ENCODE peak calls at places on chromosomes 4 and X, in four cellular contexts. One of them, this sample, is unnamed.

GRCh38 chrX:118370921-118371624 is 25.2 kb downstream of the WDR44 start:
- DNase-seq in mucosa of descending colon: no peak
- DNase-seq in omental fat pad: no peak
- DNase-seq in coronary artery: no peak
- DNase-seq in this sample: no peak

GRCh38 chr4:27057662-27058061 is 197.0 kb downstream of the STIM2 start:
- DNase-seq in mucosa of descending colon: no peak
- DNase-seq in omental fat pad: no peak
- DNase-seq in coronary artery: no peak
- DNase-seq in this sample: no peak

GRCh38 chr4:55906999-55907398 is 41.7 kb upstream of the CEP135 start:
- DNase-seq in mucosa of descending colon: no peak
- DNase-seq in omental fat pad: no peak
- DNase-seq in coronary artery: no peak
- DNase-seq in this sample: no peak

GRCh38 chr4:57499786-57500185 is 389.6 kb upstream of the IGFBP7 start:
- DNase-seq in mucosa of descending colon: no peak
- DNase-seq in omental fat pad: no peak
- DNase-seq in coronary artery: no peak
- DNase-seq in this sample: no peak

GRCh38 chr4:37977471-37978452 is 17.6 kb downstream of the PTTG2 start:
- DNase-seq in mucosa of descending colon: peak
- DNase-seq in omental fat pad: no peak
- DNase-seq in coronary artery: peak
- DNase-seq in this sample: peak

GRCh38 chrX:118644378-118644777 is 83.0 kb upstream of the IL13RA1 start:
- DNase-seq in mucosa of descending colon: peak
- DNase-seq in omental fat pad: no peak
- DNase-seq in coronary artery: no peak
- DNase-seq in this sample: no peak

GRCh38 chrX:47206316-47206715 is 12.2 kb upstream of the CDK16 start:
- DNase-seq in mucosa of descending colon: no peak
- DNase-seq in omental fat pad: no peak
- DNase-seq in coronary artery: no peak
- DNase-seq in this sample: no peak

GRCh38 chr4:31458813-31459212 is 738.6 kb downstream of the PCDH7 start:
- DNase-seq in mucosa of descending colon: no peak
- DNase-seq in omental fat pad: no peak
- DNase-seq in coronary artery: no peak
- DNase-seq in this sample: no peak

GRCh38 chr4:109511414-109511813 is 48.6 kb upstream of the MCUB start:
- DNase-seq in mucosa of descending colon: no peak
- DNase-seq in omental fat pad: no peak
- DNase-seq in coronary artery: no peak
- DNase-seq in this sample: no peak

GRCh38 chr4:84750260-84750955 is 167.5 kb downstream of the CDS1 start:
- DNase-seq in mucosa of descending colon: no peak
- DNase-seq in omental fat pad: no peak
- DNase-seq in coronary artery: no peak
- DNase-seq in this sample: no peak

GRCh38 chr4:3035249-3035648 is 39.1 kb downstream of the HTT-AS start:
- DNase-seq in mucosa of descending colon: no peak
- DNase-seq in omental fat pad: no peak
- DNase-seq in coronary artery: no peak
- DNase-seq in this sample: no peak

GRCh38 chr4:65653740-65654361 is 16.4 kb downstream of the EPHA5 start:
- DNase-seq in mucosa of descending colon: no peak
- DNase-seq in omental fat pad: no peak
- DNase-seq in coronary artery: no peak
- DNase-seq in this sample: no peak

GRCh38 chrX:108439434-108439883 is at the start of gene COL4A5:
- DNase-seq in mucosa of descending colon: peak
- DNase-seq in omental fat pad: no peak
- DNase-seq in coronary artery: no peak
- DNase-seq in this sample: peak

GRCh38 chr4:48944659-48945290 is 38.2 kb upstream of the OCIAD2 start:
- DNase-seq in mucosa of descending colon: peak
- DNase-seq in omental fat pad: no peak
- DNase-seq in coronary artery: no peak
- DNase-seq in this sample: no peak

GRCh38 chr4:16884673-16885460 is 13.6 kb downstream of the LDB2 start:
- DNase-seq in mucosa of descending colon: no peak
- DNase-seq in omental fat pad: no peak
- DNase-seq in coronary artery: no peak
- DNase-seq in this sample: no peak

GRCh38 chrX:69085151-69085550 is 80.1 kb downstream of the PJA1 start:
- DNase-seq in mucosa of descending colon: no peak
- DNase-seq in omental fat pad: no peak
- DNase-seq in coronary artery: no peak
- DNase-seq in this sample: no peak

GRCh38 chr4:46146993-46147392 is 23.1 kb upstream of the GABRG1 start:
- DNase-seq in mucosa of descending colon: no peak
- DNase-seq in omental fat pad: no peak
- DNase-seq in coronary artery: no peak
- DNase-seq in this sample: no peak

GRCh38 chrX:153974003-153974725 is 1.6 kb downstream of the TMEM187 start:
- DNase-seq in mucosa of descending colon: no peak
- DNase-seq in omental fat pad: no peak
- DNase-seq in coronary artery: no peak
- DNase-seq in this sample: no peak
- TF ChIP-seq CTCF in mucosa of descending colon: no peak
- TF ChIP-seq CTCF in omental fat pad: no peak
- TF ChIP-seq CTCF in coronary artery: no peak
- TF ChIP-seq CTCF in this sample: no peak

GRCh38 chr4:4427478-4427870 is 40.6 kb downstream of the NSG1 start:
- DNase-seq in mucosa of descending colon: no peak
- DNase-seq in omental fat pad: no peak
- DNase-seq in coronary artery: no peak
- DNase-seq in this sample: no peak

GRCh38 chr4:4427886-4428285 is 41.0 kb downstream of the NSG1 start:
- DNase-seq in mucosa of descending colon: no peak
- DNase-seq in omental fat pad: no peak
- DNase-seq in coronary artery: no peak
- DNase-seq in this sample: no peak

GRCh38 chr4:4425119-4425690 is 38.3 kb downstream of the NSG1 start:
- DNase-seq in mucosa of descending colon: no peak
- DNase-seq in omental fat pad: no peak
- DNase-seq in coronary artery: no peak
- DNase-seq in this sample: no peak

GRCh38 chr4:4425696-4426095 is 38.8 kb downstream of the NSG1 start:
- DNase-seq in mucosa of descending colon: no peak
- DNase-seq in omental fat pad: no peak
- DNase-seq in coronary artery: no peak
- DNase-seq in this sample: no peak

DNA sequence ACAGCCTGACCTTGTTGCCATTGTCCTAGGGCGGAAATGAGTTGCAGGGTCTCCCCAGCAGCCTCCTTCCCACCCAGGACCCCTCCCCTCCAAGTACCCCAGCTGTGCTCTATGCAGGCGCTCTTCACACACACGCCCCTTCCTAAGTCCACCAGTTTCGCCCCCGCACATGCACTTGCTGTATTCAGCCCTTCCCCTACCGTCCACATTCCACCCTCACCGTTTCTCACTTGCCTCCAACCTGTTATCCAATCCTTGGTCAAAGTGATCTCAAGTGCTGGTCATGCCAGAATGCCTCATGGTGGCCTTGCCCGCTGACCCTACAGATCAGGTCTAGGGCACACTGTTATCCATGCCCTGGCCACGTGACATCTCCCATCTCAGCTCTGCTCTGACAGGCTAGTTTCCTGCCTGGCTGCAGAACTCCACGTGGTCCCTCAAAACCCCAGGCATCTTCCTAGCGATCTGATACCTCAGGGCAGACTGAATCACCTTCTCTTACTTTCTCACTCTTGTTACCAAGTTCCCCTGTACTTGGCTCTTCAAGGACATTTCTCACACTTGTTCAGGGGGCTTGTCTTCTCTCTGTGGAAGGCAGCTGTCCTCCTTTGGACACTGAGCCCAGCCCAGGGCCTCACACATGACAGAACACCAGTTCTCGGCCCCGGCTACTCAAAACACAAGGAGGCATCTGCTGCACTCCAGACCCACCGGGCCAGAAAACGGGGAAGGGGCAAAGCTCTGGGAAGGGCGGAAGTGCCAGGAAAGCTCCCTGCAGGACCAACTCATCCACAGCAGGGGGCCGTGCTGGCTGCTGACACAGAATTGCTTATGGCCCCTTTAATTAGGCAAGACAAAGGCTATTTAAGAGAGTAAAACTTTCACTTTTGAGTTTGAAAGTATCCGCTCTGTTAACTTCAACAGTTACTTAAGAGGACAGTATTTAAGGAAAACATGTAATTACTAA is 39.9 kb downstream of the NSG1 start:
- DNase-seq in mucosa of descending colon: no peak
- DNase-seq in omental fat pad: no peak
- DNase-seq in coronary artery: no peak
- DNase-seq in this sample: no peak
- TF ChIP-seq CTCF in mucosa of descending colon: no peak
- TF ChIP-seq CTCF in omental fat pad: no peak
- TF ChIP-seq CTCF in coronary artery: no peak
- TF ChIP-seq CTCF in this sample: peak

GRCh38 chrX:134020910-134021309 is 35.5 kb upstream of the GPC3 start:
- DNase-seq in mucosa of descending colon: no peak
- DNase-seq in omental fat pad: no peak
- DNase-seq in coronary artery: no peak
- DNase-seq in this sample: no peak
- TF ChIP-seq CTCF in mucosa of descending colon: no peak
- TF ChIP-seq CTCF in omental fat pad: no peak
- TF ChIP-seq CTCF in coronary artery: no peak
- TF ChIP-seq CTCF in this sample: no peak

GRCh38 chr4:117429061-117429460 is 343.7 kb upstream of the TRAM1L1 start:
- DNase-seq in mucosa of descending colon: no peak
- DNase-seq in omental fat pad: no peak
- DNase-seq in coronary artery: no peak
- DNase-seq in this sample: peak
- TF ChIP-seq CTCF in mucosa of descending colon: no peak
- TF ChIP-seq CTCF in omental fat pad: no peak
- TF ChIP-seq CTCF in coronary artery: no peak
- TF ChIP-seq CTCF in this sample: no peak